ENCODE peak calls at places on chromosomes 2 and 18, in six cellular contexts. X is RWPE1; Z is mucosa of descending colon; R is AG09319; W is stimulated activated CD4-positive, alpha-beta T cell treated with anti-CD3 and anti-CD28 coated beads, Interleukin-1b, Interleukin-23, amount 100 ng/mL, for 24 hours; S is RCC 7860. C is an unnamed sample.

GRCh38 chr18:63306249-63306648 is 13.3 kb downstream of the BCL2 start:
- DNase-seq in R (no peak), W (no peak), Z (no peak), S (no peak), X (no peak), C (no peak)

GRCh38 chr2:219495531-219496122 is 3.1 kb upstream of the GMPPA start:
- DNase-seq in X (peak), R (peak), W (no peak), S (peak), Z (peak), C (no peak)

GRCh38 chr18:48749768-48750167 is 201.0 kb downstream of the SMAD7 start:
- DNase-seq in X (no peak), Z (no peak), S (no peak), R (peak), W (no peak), C (peak)

GRCh38 chr2:217610411-217610814 is 392.4 kb downstream of the TNS1 start:
- DNase-seq in Z (no peak), W (peak), S (no peak), X (no peak), R (no peak), C (no peak)

GRCh38 chr2:54318810-54319209 is 62.8 kb upstream of the TSPYL6 start:
- DNase-seq in W (no peak), Z (no peak), S (no peak), X (no peak), R (no peak), C (no peak)

GRCh38 chr2:164821338-164821737 is 20.3 kb downstream of the COBLL1 start:
- DNase-seq in Z (no peak), R (no peak), X (no peak), S (no peak), W (no peak), C (no peak)

GRCh38 chr2:68252407-68253210 is at the start of gene PPP3R1:
- DNase-seq in R (peak), X (peak), W (peak), Z (peak), S (peak), C (peak)

GRCh38 chr18:45342166-45342565 is 273.1 kb upstream of the SLC14A2 start:
- DNase-seq in S (no peak), Z (no peak), X (no peak), R (no peak), W (no peak), C (no peak)

GRCh38 chr2:9614562-9614961 is 16.2 kb downstream of the YWHAQ start:
- DNase-seq in R (no peak), S (no peak), W (no peak), Z (no peak), X (no peak), C (no peak)

GRCh38 chr2:172908275-172908674 is 167.4 kb upstream of the MAP3K20 start:
- DNase-seq in W (no peak), R (no peak), Z (no peak), X (no peak), S (no peak), C (no peak)

GRCh38 chr18:34120294-34120693 is 104.4 kb downstream of the NOL4 start:
- DNase-seq in R (no peak), W (no peak), Z (no peak), S (no peak), X (no peak), C (no peak)

GRCh38 chr2:54560146-54560881 is 104.2 kb downstream of the SPTBN1 start:
- DNase-seq in Z (peak), S (peak), R (no peak), X (peak), W (no peak), C (peak)

GRCh38 chr2:39933166-39933565 is 154.1 kb upstream of the THUMPD2 start:
- DNase-seq in Z (no peak), S (no peak), X (no peak), R (no peak), W (no peak), C (no peak)

GRCh38 chr18:48777026-48777736 is 173.6 kb downstream of the SMAD7 start:
- DNase-seq in X (peak), S (peak), W (peak), Z (peak), R (no peak), C (no peak)

GRCh38 chr2:16650287-16651249 is 15.1 kb downstream of the CYRIA start:
- DNase-seq in Z (no peak), W (no peak), R (no peak), S (peak), X (peak), C (no peak)

GRCh38 chr2:223585691-223586090 is 16.5 kb downstream of the SCG2 start:
- DNase-seq in Z (no peak), S (no peak), R (no peak), X (peak), W (no peak), C (no peak)

GRCh38 chr2:240456607-240457222 is 21.3 kb downstream of the GPC1 start:
- DNase-seq in R (no peak), W (no peak), X (peak), Z (no peak), S (no peak), C (no peak)

GRCh38 chr18:22324191-22325131 is 93.3 kb downstream of the CTAGE1 start:
- DNase-seq in W (no peak), X (no peak), Z (peak), R (no peak), S (no peak), C (no peak)

GRCh38 chr2:226114436-226114835 is 685.2 kb downstream of the IRS1 start:
- DNase-seq in W (no peak), X (no peak), S (peak), Z (no peak), R (no peak), C (no peak)

GRCh38 chr2:85804583-85804982 is 50.8 kb downstream of the ATOH8 start:
- DNase-seq in Z (no peak), R (no peak), W (no peak), X (peak), S (no peak), C (peak)

GRCh38 chr2:175690113-175690716 is 311.9 kb downstream of the LNPK start:
- DNase-seq in S (peak), R (peak), X (peak), W (no peak), Z (no peak), C (peak)

GRCh38 chr2:62195421-62196277 is at the start of gene B3GNT2:
- DNase-seq in X (peak), R (no peak), W (peak), Z (peak), S (peak), C (peak)